ENCODE peak calls at places on chromosome 1, in four cellular contexts. Q is heart right ventricle, E is RWPE1, X is cardiac fibroblast. J is an unnamed sample.

GRCh38 chr1:2271841-2272655 is 43.9 kb downstream of the SKI start:
- DNase-seq in Q (no peak), E (no peak), X (no peak), J (no peak)

GRCh38 chr1:77282187-77282865 is 507 bp downstream of the AK5 start:
- DNase-seq in X (peak; percentile 49), Q (no peak), E (peak; percentile 33), J (no peak)

GRCh38 chr1:113253979-113254378 is 136.3 kb upstream of the MAGI3 start:
- DNase-seq in E (no peak), X (no peak), Q (no peak), J (no peak)

GRCh38 chr1:30451532-30452125 is 271.8 kb downstream of the MATN1 start:
- DNase-seq in E (no peak), X (no peak), Q (no peak), J (no peak)

GRCh38 chr1:16720403-16721223 is 19.7 kb upstream of the RNU1-4 start:
- DNase-seq in Q (no peak), E (no peak), X (no peak), J (peak; percentile 73)

GRCh38 chr1:172977296-172978027 is 73.3 kb downstream of the TNFSF18 start:
- DNase-seq in E (no peak), Q (no peak), X (peak; percentile 74), J (no peak)

GRCh38 chr1:18146886-18147285 is 39.3 kb downstream of the IGSF21 start:
- DNase-seq in E (no peak), X (no peak), Q (no peak), J (no peak)

GRCh38 chr1:23577056-23577985 is 18.0 kb upstream of the ID3 start:
- DNase-seq in Q (peak; percentile 72), E (peak; percentile 33), X (peak; percentile 95), J (peak; percentile 62)

GRCh38 chr1:114512595-114513280 is 1.7 kb upstream of the TRIM33 start:
- DNase-seq in Q (no peak), X (no peak), E (no peak), J (no peak)

J was measured in heart left ventricle.